ENCODE peak calls at places on chromosomes 7 and 10, in five cellular contexts. One of them, this sample, is unnamed.

GRCh38 chr10:45456822-45457221 is 82.8 kb downstream of the ALOX5 start:
- DNase-seq in sigmoid colon: no peak
- DNase-seq in bronchial epithelial cell: no peak
- DNase-seq in spleen: no peak
- DNase-seq in hepatocyte: no peak
- DNase-seq in this sample: no peak

GRCh38 chr10:6711286-6711817 is 131.3 kb upstream of the PRKCQ start:
- DNase-seq in sigmoid colon: no peak
- DNase-seq in spleen: no peak
- DNase-seq in hepatocyte: no peak
- DNase-seq in bronchial epithelial cell: no peak
- DNase-seq in this sample: no peak

GRCh38 chr10:35336921-35337741 is 822 bp downstream of the CCNY start:
- DNase-seq in spleen: peak; percentile 91
- DNase-seq in sigmoid colon: peak; percentile 80
- DNase-seq in hepatocyte: peak; percentile 55
- DNase-seq in bronchial epithelial cell: no peak
- DNase-seq in this sample: no peak

GRCh38 chr7:45174328-45174610 is 16.7 kb downstream of the RAMP3 start:
- DNase-seq in spleen: peak; percentile 60
- DNase-seq in sigmoid colon: peak; percentile 27
- DNase-seq in bronchial epithelial cell: no peak
- DNase-seq in hepatocyte: no peak
- DNase-seq in this sample: no peak

GRCh38 chr7:143327903-143328302 is 12.0 kb downstream of the CLCN1 start:
- DNase-seq in spleen: no peak
- DNase-seq in bronchial epithelial cell: no peak
- DNase-seq in hepatocyte: no peak
- DNase-seq in sigmoid colon: no peak
- DNase-seq in this sample: no peak

GRCh38 chr7:91066627-91067026 is 197.6 kb upstream of the FZD1 start:
- DNase-seq in sigmoid colon: no peak
- DNase-seq in bronchial epithelial cell: no peak
- DNase-seq in spleen: no peak
- DNase-seq in hepatocyte: no peak
- DNase-seq in this sample: no peak

GRCh38 chr7:24701232-24701898 is 55.9 kb downstream of the GSDME start:
- DNase-seq in hepatocyte: peak; percentile 37
- DNase-seq in bronchial epithelial cell: peak; percentile 83
- DNase-seq in spleen: peak; percentile 15
- DNase-seq in sigmoid colon: no peak
- DNase-seq in this sample: peak; percentile 92

GRCh38 chr7:151877911-151878835 is 1.3 kb upstream of the PRKAG2 start:
- DNase-seq in bronchial epithelial cell: no peak
- DNase-seq in hepatocyte: no peak
- DNase-seq in spleen: peak; percentile 84
- DNase-seq in sigmoid colon: no peak
- DNase-seq in this sample: no peak

GRCh38 chr7:134729895-134730294 is 49.5 kb upstream of the CALD1 start:
- DNase-seq in spleen: no peak
- DNase-seq in bronchial epithelial cell: no peak
- DNase-seq in sigmoid colon: peak; percentile 74
- DNase-seq in hepatocyte: no peak
- DNase-seq in this sample: no peak

GRCh38 chr7:14999331-14999730 is 96.8 kb upstream of the DGKB start:
- DNase-seq in sigmoid colon: no peak
- DNase-seq in spleen: no peak
- DNase-seq in hepatocyte: no peak
- DNase-seq in bronchial epithelial cell: no peak
- DNase-seq in this sample: no peak

GRCh38 chr7:103141753-103142404 is 7.0 kb downstream of the NAPEPLD start:
- DNase-seq in sigmoid colon: no peak
- DNase-seq in spleen: no peak
- DNase-seq in hepatocyte: no peak
- DNase-seq in bronchial epithelial cell: peak; percentile 58
- DNase-seq in this sample: no peak

GRCh38 chr7:139697031-139697430 is 80.8 kb downstream of the HIPK2 start:
- DNase-seq in hepatocyte: no peak
- DNase-seq in bronchial epithelial cell: no peak
- DNase-seq in sigmoid colon: no peak
- DNase-seq in spleen: no peak
- DNase-seq in this sample: no peak

GRCh38 chr10:61776615-61777266 is 114.0 kb downstream of the CABCOCO1 start:
- DNase-seq in bronchial epithelial cell: no peak
- DNase-seq in spleen: no peak
- DNase-seq in sigmoid colon: no peak
- DNase-seq in hepatocyte: no peak
- DNase-seq in this sample: no peak

GRCh38 chr7:147510913-147511312 is 1079.7 kb upstream of the C7orf33 start:
- DNase-seq in hepatocyte: no peak
- DNase-seq in spleen: no peak
- DNase-seq in sigmoid colon: no peak
- DNase-seq in bronchial epithelial cell: peak; percentile 50
- DNase-seq in this sample: no peak

GRCh38 chr10:13815766-13816165 is 229.0 kb downstream of the PRPF18 start:
- DNase-seq in hepatocyte: no peak
- DNase-seq in spleen: no peak
- DNase-seq in sigmoid colon: no peak
- DNase-seq in bronchial epithelial cell: peak; percentile 69
- DNase-seq in this sample: no peak

GRCh38 chr10:117184296-117184695 is 13.0 kb upstream of the KCNK18 start:
- DNase-seq in sigmoid colon: peak; percentile 48
- DNase-seq in hepatocyte: no peak
- DNase-seq in spleen: no peak
- DNase-seq in bronchial epithelial cell: no peak
- DNase-seq in this sample: no peak

GRCh38 chr10:60820093-60820769 is 42.0 kb downstream of the CDK1 start:
- DNase-seq in spleen: no peak
- DNase-seq in hepatocyte: no peak
- DNase-seq in sigmoid colon: no peak
- DNase-seq in bronchial epithelial cell: no peak
- DNase-seq in this sample: peak; percentile 83

GRCh38 chr10:16893664-16894063 is 76.4 kb upstream of the RSU1 start:
- DNase-seq in bronchial epithelial cell: peak; percentile 81
- DNase-seq in spleen: no peak
- DNase-seq in hepatocyte: no peak
- DNase-seq in sigmoid colon: no peak
- DNase-seq in this sample: no peak

GRCh38 chr7:4845740-4846142 is 16.1 kb downstream of the PAPOLB start:
- DNase-seq in bronchial epithelial cell: no peak
- DNase-seq in hepatocyte: peak; percentile 26
- DNase-seq in spleen: no peak
- DNase-seq in sigmoid colon: peak; percentile 34
- DNase-seq in this sample: no peak
- H3K4me3 ChIP-seq in bronchial epithelial cell: no peak overlapping the region
- H3K4me3 ChIP-seq in hepatocyte: no peak overlapping the region
- H3K4me3 ChIP-seq in spleen: no peak overlapping the region
- H3K4me3 ChIP-seq in sigmoid colon: no peak overlapping the region
- H3K4me3 ChIP-seq in this sample: no peak overlapping the region

GRCh38 chr7:129611246-129612111 is at the start of gene NRF1:
- DNase-seq in spleen: peak; percentile 98
- DNase-seq in bronchial epithelial cell: peak; percentile 75
- DNase-seq in hepatocyte: peak; percentile 96
- DNase-seq in sigmoid colon: peak; percentile 92
- DNase-seq in this sample: peak; percentile 46
- TF ChIP-seq CTCF in spleen: peak; percentile 59
- TF ChIP-seq CTCF in bronchial epithelial cell: no peak
- TF ChIP-seq CTCF in hepatocyte: peak; percentile 1
- TF ChIP-seq CTCF in sigmoid colon: no peak
- TF ChIP-seq CTCF in this sample: no peak

DNA sequence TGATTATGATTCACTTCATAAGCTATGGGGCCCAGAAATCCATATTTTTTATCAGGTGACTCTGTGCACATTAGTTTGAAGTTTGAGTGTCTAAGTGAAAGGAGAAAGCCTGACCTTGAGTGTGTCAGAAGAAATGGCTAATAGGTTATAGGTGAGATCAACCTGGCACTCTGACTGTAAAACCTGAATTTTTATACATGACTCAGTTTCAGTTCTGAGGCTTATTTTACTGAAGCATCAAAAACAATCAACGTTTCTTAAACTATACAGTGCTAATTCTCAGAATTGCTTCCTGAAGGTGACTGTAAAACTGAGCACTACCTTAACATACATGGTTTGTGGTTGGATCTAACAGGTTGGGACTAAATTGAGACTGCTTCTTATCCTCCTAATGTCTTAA is 159.4 kb upstream of the AHR start:
- DNase-seq in bronchial epithelial cell: no peak
- DNase-seq in hepatocyte: no peak
- DNase-seq in sigmoid colon: no peak
- DNase-seq in spleen: no peak
- DNase-seq in this sample: no peak
- H3K4me3 ChIP-seq in bronchial epithelial cell: no peak overlapping the region
- H3K4me3 ChIP-seq in hepatocyte: no peak overlapping the region
- H3K4me3 ChIP-seq in sigmoid colon: no peak overlapping the region
- H3K4me3 ChIP-seq in spleen: no peak overlapping the region
- H3K4me3 ChIP-seq in this sample: no peak overlapping the region

GRCh38 chr10:132904169-132904813 is 38.1 kb downstream of the CFAP46 start:
- DNase-seq in hepatocyte: peak; percentile 66
- DNase-seq in bronchial epithelial cell: no peak
- DNase-seq in spleen: peak; percentile 77
- DNase-seq in sigmoid colon: peak; percentile 49
- DNase-seq in this sample: peak; percentile 6
- TF ChIP-seq CTCF in hepatocyte: peak; percentile 75
- TF ChIP-seq CTCF in bronchial epithelial cell: peak; percentile 49
- TF ChIP-seq CTCF in spleen: peak; percentile 78
- TF ChIP-seq CTCF in sigmoid colon: peak; percentile 61
- TF ChIP-seq CTCF in this sample: peak; percentile 89

DNA sequence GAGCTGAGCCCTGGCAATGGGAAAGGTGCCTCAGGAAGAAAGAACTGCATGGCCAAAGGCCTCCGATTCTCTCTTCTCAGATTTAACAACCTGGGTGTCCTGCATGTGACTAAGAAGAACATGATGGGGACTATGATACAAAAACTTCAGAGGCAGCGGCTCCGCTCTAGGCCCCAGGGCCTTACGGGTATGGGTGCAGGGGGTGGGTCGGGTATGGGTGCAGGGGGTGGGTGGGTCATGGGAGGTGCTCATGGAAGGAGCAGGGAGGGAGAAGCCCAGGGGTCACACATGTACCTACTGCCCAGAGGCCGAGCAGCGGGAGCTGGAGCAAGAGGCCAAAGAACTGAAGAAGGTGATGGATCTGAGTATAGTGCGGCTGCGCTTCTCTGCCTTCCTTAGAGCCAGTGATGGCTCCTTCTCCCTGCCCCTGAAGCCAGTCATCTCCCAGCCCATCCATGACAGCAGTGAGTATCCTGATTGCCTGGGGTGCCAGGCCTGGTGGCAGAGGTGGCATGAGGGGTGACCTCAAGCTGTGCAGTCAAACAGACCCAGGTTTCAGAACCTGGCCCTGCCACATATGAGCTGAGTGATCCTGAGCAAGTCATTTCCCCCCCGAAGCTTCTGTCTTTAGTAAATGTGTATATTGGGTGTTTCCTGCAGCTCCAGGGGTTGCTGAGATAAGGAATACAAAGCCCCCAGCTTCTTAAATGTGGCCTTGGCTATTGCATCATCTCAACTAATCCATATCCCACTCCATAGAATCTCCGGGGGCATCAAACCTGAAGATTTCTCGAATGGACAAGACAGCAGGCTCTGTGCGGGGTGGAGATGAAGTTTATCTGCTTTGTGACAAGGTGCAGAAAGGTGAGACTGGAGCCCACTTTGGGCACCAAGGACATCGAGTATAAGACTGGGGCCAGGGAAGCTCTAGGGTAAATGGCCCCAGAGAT is 2.0 kb downstream of the NFKB2 start:
- DNase-seq in spleen: no peak
- DNase-seq in bronchial epithelial cell: no peak
- DNase-seq in sigmoid colon: no peak
- DNase-seq in hepatocyte: no peak
- DNase-seq in this sample: no peak
- H3K4me3 ChIP-seq in spleen: peak overlapping the region; percentile 93
- H3K4me3 ChIP-seq in bronchial epithelial cell: no peak overlapping the region
- H3K4me3 ChIP-seq in sigmoid colon: peak overlapping the region; percentile 76
- H3K4me3 ChIP-seq in hepatocyte: no peak overlapping the region
- H3K4me3 ChIP-seq in this sample: no peak overlapping the region

GRCh38 chr10:102601639-102602038 is 42.6 kb upstream of the TRIM8 start:
- DNase-seq in sigmoid colon: no peak
- DNase-seq in bronchial epithelial cell: no peak
- DNase-seq in spleen: no peak
- DNase-seq in hepatocyte: no peak
- DNase-seq in this sample: no peak

GRCh38 chr10:102603946-102604345 is 40.3 kb upstream of the TRIM8 start:
- DNase-seq in spleen: no peak
- DNase-seq in sigmoid colon: peak; percentile 60
- DNase-seq in bronchial epithelial cell: no peak
- DNase-seq in hepatocyte: no peak
- DNase-seq in this sample: no peak

GRCh38 chr10:102602272-102603045 is 41.8 kb upstream of the TRIM8 start:
- DNase-seq in bronchial epithelial cell: no peak
- DNase-seq in sigmoid colon: peak; percentile 84
- DNase-seq in hepatocyte: peak; percentile 32
- DNase-seq in spleen: no peak
- DNase-seq in this sample: no peak

GRCh38 chr10:102605712-102606111 is 38.6 kb upstream of the TRIM8 start:
- DNase-seq in spleen: no peak
- DNase-seq in sigmoid colon: peak; percentile 40
- DNase-seq in bronchial epithelial cell: peak; percentile 55
- DNase-seq in hepatocyte: peak; percentile 4
- DNase-seq in this sample: no peak

GRCh38 chr10:102604379-102604960 is 39.8 kb upstream of the TRIM8 start:
- DNase-seq in sigmoid colon: peak; percentile 56
- DNase-seq in spleen: no peak
- DNase-seq in bronchial epithelial cell: peak; percentile 95
- DNase-seq in hepatocyte: peak; percentile 76
- DNase-seq in this sample: no peak
- TF ChIP-seq CTCF in sigmoid colon: no peak
- TF ChIP-seq CTCF in spleen: no peak
- TF ChIP-seq CTCF in bronchial epithelial cell: no peak
- TF ChIP-seq CTCF in hepatocyte: no peak
- TF ChIP-seq CTCF in this sample: no peak

GRCh38 chr7:98233241-98234070 is 18.6 kb downstream of the TECPR1 start:
- DNase-seq in hepatocyte: no peak
- DNase-seq in sigmoid colon: no peak
- DNase-seq in bronchial epithelial cell: no peak
- DNase-seq in spleen: no peak
- DNase-seq in this sample: no peak

GRCh38 chr7:98236366-98237185 is 15.5 kb downstream of the TECPR1 start:
- DNase-seq in bronchial epithelial cell: no peak
- DNase-seq in hepatocyte: no peak
- DNase-seq in spleen: no peak
- DNase-seq in sigmoid colon: no peak
- DNase-seq in this sample: no peak

GRCh38 chr7:98238076-98238475 is 14.0 kb downstream of the TECPR1 start:
- DNase-seq in sigmoid colon: no peak
- DNase-seq in hepatocyte: no peak
- DNase-seq in bronchial epithelial cell: no peak
- DNase-seq in spleen: no peak
- DNase-seq in this sample: no peak

GRCh38 chr7:98234429-98235147 is 17.4 kb downstream of the TECPR1 start:
- DNase-seq in spleen: no peak
- DNase-seq in bronchial epithelial cell: no peak
- DNase-seq in hepatocyte: no peak
- DNase-seq in sigmoid colon: no peak
- DNase-seq in this sample: no peak

GRCh38 chr7:98235901-98236300 is 16.1 kb downstream of the TECPR1 start:
- DNase-seq in hepatocyte: peak; percentile 5
- DNase-seq in spleen: no peak
- DNase-seq in bronchial epithelial cell: no peak
- DNase-seq in sigmoid colon: no peak
- DNase-seq in this sample: no peak
- H3K4me3 ChIP-seq in hepatocyte: no peak overlapping the region
- H3K4me3 ChIP-seq in spleen: no peak overlapping the region
- H3K4me3 ChIP-seq in bronchial epithelial cell: no peak overlapping the region
- H3K4me3 ChIP-seq in sigmoid colon: no peak overlapping the region
- H3K4me3 ChIP-seq in this sample: no peak overlapping the region

This sample was measured in HFF-Myc.